ENCODE peak calls at places on chromosomes 13 and 19, in eight cellular contexts. A, I, P, L, U, X, F and E are unnamed samples.
A peak's percentile ranks its signal among the peaks of the same experiment; 100 is the strongest.

GRCh38 chr13:73671011-73671410 is 463.2 kb downstream of the KLF12 start:
- DNase-seq in P (no peak), F (no peak), A (no peak), I (no peak), L (no peak), X (no peak), U (no peak), E (no peak)

GRCh38 chr13:98252931-98253470 is 75.9 kb upstream of the RNF113B start:
- DNase-seq in P (peak; percentile 83), I (peak; percentile 55), U (no peak), L (no peak), F (no peak), X (no peak), A (no peak), E (no peak)

GRCh38 chr13:112748947-112749346 is 59.1 kb downstream of the ATP11A start:
- DNase-seq in F (no peak), X (peak; percentile 83), P (no peak), L (peak; percentile 72), I (no peak), A (no peak), U (no peak), E (no peak)

GRCh38 chr19:53818756-53819155 is 5.4 kb downstream of the NLRP12 start:
- DNase-seq in X (no peak), I (no peak), U (no peak), F (no peak), P (no peak), L (no peak), A (no peak), E (no peak)

GRCh38 chr13:52034616-52035226 is 10.2 kb downstream of the UTP14C start:
- DNase-seq in L (no peak), I (no peak), F (no peak), A (no peak), X (no peak), U (no peak), P (no peak), E (no peak)

GRCh38 chr13:98143601-98144500 is 957 bp downstream of the FARP1 start:
- DNase-seq in I (no peak), X (peak; percentile 60), L (peak; percentile 74), U (no peak), P (peak; percentile 52), F (peak; percentile 26), A (no peak), E (peak; percentile 4)

GRCh38 chr19:30135358-30135757 is 193.3 kb downstream of the URI1 start:
- DNase-seq in F (no peak), U (no peak), A (no peak), P (no peak), L (no peak), X (no peak), I (no peak), E (no peak)

GRCh38 chr19:52778811-52779210 is 7.8 kb downstream of the ZNF600 start:
- DNase-seq in A (peak; percentile 40), U (no peak), P (no peak), L (no peak), X (no peak), I (no peak), F (no peak), E (peak; percentile 52)

GRCh38 chr19:2478756-2479555 is 3.0 kb downstream of the GADD45B start:
- DNase-seq in I (no peak), A (peak; percentile 65), L (peak; percentile 90), U (peak; percentile 91), X (peak; percentile 89), F (no peak), P (peak; percentile 29), E (peak; percentile 80)

GRCh38 chr13:41492432-41493267 is 35.3 kb downstream of the RGCC start:
- DNase-seq in A (no peak), U (no peak), X (no peak), P (no peak), L (no peak), F (peak; percentile 72), I (no peak), E (no peak)

GRCh38 chr13:99656092-99656745 is 154.9 kb downstream of the TM9SF2 start:
- DNase-seq in X (peak; percentile 70), U (peak; percentile 82), A (peak; percentile 88), I (peak; percentile 50), F (peak; percentile 77), L (no peak), P (peak; percentile 68), E (peak; percentile 85)

GRCh38 chr19:41554902-41555301 is 21.1 kb upstream of the CEACAM21 start:
- DNase-seq in L (no peak), A (no peak), I (no peak), X (no peak), U (no peak), P (no peak), F (peak; percentile 81), E (no peak)